ENCODE peak calls at places on chromosomes 11 and 22, in seven cellular contexts. S, J, N, C, A, M and V are unnamed samples.

GRCh38 chr11:79857404-79857803 is 416.6 kb upstream of the TENM4 start:
- DNase-seq in S (no peak), J (no peak), N (no peak), C (no peak), A (no peak), M (no peak), V (no peak)

GRCh38 chr11:94060401-94060800 is 39.2 kb downstream of the HEPHL1 start:
- DNase-seq in S (no peak), J (no peak), N (no peak), C (no peak), A (no peak), M (no peak), V (no peak)

GRCh38 chr11:119188887-119189286 is 3.6 kb downstream of the NHERF4 start:
- DNase-seq in S (no peak), J (no peak), N (peak; percentile 45), C (no peak), A (no peak), M (no peak), V (no peak)

GRCh38 chr11:44658451-44658850 is 68.3 kb upstream of the TSPAN18 start:
- DNase-seq in S (no peak), J (peak; percentile 75), N (peak; percentile 86), C (no peak), A (no peak), M (no peak), V (peak; percentile 30)

GRCh38 chr22:17772963-17773605 is 1.2 kb downstream of the BID start:
- DNase-seq in S (peak; percentile 11), J (no peak), N (peak; percentile 97), C (peak; percentile 63), A (no peak), M (no peak), V (no peak)

GRCh38 chr22:31917227-31917921 is 27.0 kb upstream of the YWHAH start:
- DNase-seq in S (no peak), J (no peak), N (no peak), C (no peak), A (no peak), M (peak; percentile 25), V (no peak)

GRCh38 chr11:95922099-95922498 is 1.8 kb downstream of the MTMR2 start:
- DNase-seq in S (no peak), J (no peak), N (no peak), C (no peak), A (no peak), M (no peak), V (no peak)

GRCh38 chr11:17846852-17847453 is 112.4 kb downstream of the KCNC1 start:
- DNase-seq in S (no peak), J (peak; percentile 4), N (peak; percentile 34), C (no peak), A (no peak), M (no peak), V (no peak)

GRCh38 chr11:45102810-45103621 is 43.4 kb upstream of the PRDM11 start:
- DNase-seq in S (peak; percentile 26), J (peak; percentile 75), N (peak; percentile 95), C (peak; percentile 64), A (no peak), M (peak; percentile 58), V (peak; percentile 65)

GRCh38 chr11:104765401-104765800 is 132.9 kb downstream of the CASP12 start:
- DNase-seq in S (no peak), J (no peak), N (no peak), C (no peak), A (no peak), M (no peak), V (no peak)

GRCh38 chr22:37747090-37747714 is 50.4 kb downstream of the TRIOBP start:
- DNase-seq in S (no peak), J (no peak), N (no peak), C (peak; percentile 62), A (no peak), M (peak; percentile 60), V (no peak)

GRCh38 chr22:44287121-44287693 is 25.5 kb downstream of the SHISAL1 start:
- DNase-seq in S (no peak), J (no peak), N (no peak), C (no peak), A (no peak), M (no peak), V (no peak)

GRCh38 chr11:129374993-129375721 is 491 bp upstream of the BARX2 start:
- DNase-seq in S (no peak), J (no peak), N (no peak), C (no peak), A (no peak), M (peak; percentile 82), V (no peak)

GRCh38 chr11:74072721-74073120 is 63.8 kb upstream of the UCP3 start:
- DNase-seq in S (no peak), J (no peak), N (no peak), C (no peak), A (no peak), M (no peak), V (no peak)

GRCh38 chr22:50530857-50531545 is 1.2 kb upstream of the TYMP start:
- DNase-seq in S (peak; percentile 59), J (no peak), N (peak; percentile 99), C (no peak), A (peak; percentile 65), M (peak; percentile 90), V (peak; percentile 69)

GRCh38 chr11:124753624-124754023 is 1.6 kb upstream of the VSIG2 start:
- DNase-seq in S (no peak), J (no peak), N (no peak), C (no peak), A (no peak), M (no peak), V (no peak)

GRCh38 chr11:44611687-44612437 is 46.4 kb downstream of the CD82 start:
- DNase-seq in S (no peak), J (no peak), N (peak; percentile 62), C (no peak), A (no peak), M (no peak), V (peak; percentile 81)

GRCh38 chr11:2091786-2092463 is 47.3 kb downstream of the IGF2 start:
- DNase-seq in S (no peak), J (no peak), N (peak; percentile 53), C (no peak), A (no peak), M (no peak), V (no peak)

GRCh38 chr11:6229911-6230310 is 4.5 kb downstream of the FHIP1B start:
- DNase-seq in S (no peak), J (peak; percentile 61), N (no peak), C (no peak), A (no peak), M (peak; percentile 86), V (no peak)

GRCh38 chr11:62413060-62413696 is 5.7 kb upstream of the SCGB1A1 start:
- DNase-seq in S (no peak), J (no peak), N (peak; percentile 62), C (no peak), A (no peak), M (no peak), V (no peak)

GRCh38 chr11:72144807-72145565 is 9.5 kb downstream of the FOLR3 start:
- DNase-seq in S (no peak), J (no peak), N (no peak), C (peak; percentile 51), A (no peak), M (no peak), V (no peak)

GRCh38 chr11:117929568-117930207 is 486 bp upstream of the TMPRSS13 start:
- DNase-seq in S (no peak), J (no peak), N (no peak), C (no peak), A (no peak), M (no peak), V (no peak)

GRCh38 chr22:27378343-27378800 is 423.2 kb downstream of the MN1 start:
- DNase-seq in S (no peak), J (no peak), N (peak; percentile 77), C (no peak), A (no peak), M (no peak), V (no peak)

GRCh38 chr11:120133216-120134105 is 4.5 kb downstream of the TRIM29 start:
- DNase-seq in S (no peak), J (no peak), N (no peak), C (no peak), A (peak; percentile 7), M (peak; percentile 15), V (no peak)

GRCh38 chr11:32438346-32438882 is 3.1 kb upstream of the WT1 start:
- DNase-seq in S (no peak), J (no peak), N (no peak), C (no peak), A (no peak), M (no peak), V (no peak)

GRCh38 chr22:16819249-16819648 is 6.0 kb downstream of the XKR3 start:
- DNase-seq in S (no peak), J (no peak), N (no peak), C (no peak), A (no peak), M (no peak), V (no peak)

GRCh38 chr11:110490886-110491285 is 61.1 kb downstream of the FDX1 start:
- DNase-seq in S (no peak), J (no peak), N (peak; percentile 59), C (no peak), A (no peak), M (no peak), V (no peak)

GRCh38 chr11:15617126-15617525 is 502.4 kb downstream of the INSC start:
- DNase-seq in S (no peak), J (no peak), N (no peak), C (no peak), A (no peak), M (no peak), V (no peak)

GRCh38 chr11:73218106-73218829 is at the start of gene P2RY2:
- DNase-seq in S (no peak), J (peak; percentile 86), N (peak; percentile 89), C (no peak), A (no peak), M (peak; percentile 93), V (no peak)

GRCh38 chr11:103537904-103538502 is 428.8 kb downstream of the DYNC2H1 start:
- DNase-seq in S (no peak), J (peak; percentile 4), N (no peak), C (peak; percentile 51), A (no peak), M (no peak), V (no peak)

GRCh38 chr11:27194976-27195375 is 154.4 kb downstream of the BBOX1 start:
- DNase-seq in S (no peak), J (no peak), N (no peak), C (no peak), A (no peak), M (no peak), V (no peak)

GRCh38 chr22:37803195-37803635 is 4.5 kb upstream of the GCAT start:
- DNase-seq in S (no peak), J (peak; percentile 81), N (peak; percentile 73), C (no peak), A (no peak), M (no peak), V (no peak)

GRCh38 chr11:48108231-48109045 is 108.2 kb upstream of the OR4B1 start:
- DNase-seq in S (no peak), J (no peak), N (no peak), C (no peak), A (no peak), M (no peak), V (no peak)

GRCh38 chr22:23237841-23238240 is 57.5 kb downstream of the BCR start:
- DNase-seq in S (no peak), J (no peak), N (no peak), C (no peak), A (no peak), M (no peak), V (no peak)